ENCODE peak calls at places on chromosomes 4 and X, in five cellular contexts. C, Y, F, E and W are unnamed samples.

GRCh38 chrX:134622813-134623185 is 35.5 kb downstream of the PLAC1 start:
- DNase-seq in C (no peak), Y (no peak), F (no peak), E (no peak), W (no peak)

GRCh38 chr4:155796031-155796430 is 37.2 kb downstream of the GUCY1B1 start:
- DNase-seq in C (peak; percentile 30), Y (no peak), F (no peak), E (peak; percentile 50), W (peak; percentile 44)

GRCh38 chr4:108763226-108763593 is 357 bp upstream of the ETNPPL start:
- DNase-seq in C (no peak), Y (no peak), F (no peak), E (no peak), W (no peak)

GRCh38 chr4:141977433-141977832 is 341.1 kb downstream of the IL15 start:
- DNase-seq in C (no peak), Y (no peak), F (no peak), E (no peak), W (no peak)

GRCh38 chr4:1205641-1206298 is 33.4 kb upstream of the SPON2 start:
- DNase-seq in C (peak; percentile 15), Y (peak; percentile 2), F (no peak), E (no peak), W (no peak)

GRCh38 chr4:76962406-76963135 is 13.0 kb downstream of the SEPTIN11 start:
- DNase-seq in C (no peak), Y (no peak), F (no peak), E (no peak), W (no peak)

GRCh38 chr4:185580699-185581098 is 45.4 kb upstream of the PDLIM3 start:
- DNase-seq in C (peak; percentile 69), Y (no peak), F (no peak), E (no peak), W (no peak)

GRCh38 chr4:128517739-128518510 is 230.3 kb upstream of the PGRMC2 start:
- DNase-seq in C (no peak), Y (no peak), F (no peak), E (no peak), W (peak; percentile 94)

GRCh38 chrX:68072016-68072415 is 361.3 kb downstream of the OPHN1 start:
- DNase-seq in C (no peak), Y (no peak), F (no peak), E (no peak), W (peak; percentile 0)

GRCh38 chrX:70434914-70435586 is 9.6 kb upstream of the DLG3 start:
- DNase-seq in C (no peak), Y (no peak), F (no peak), E (no peak), W (peak; percentile 58)

GRCh38 chrX:85111347-85111746 is 107.7 kb downstream of the APOOL start:
- DNase-seq in C (no peak), Y (no peak), F (no peak), E (no peak), W (peak; percentile 31)

GRCh38 chr4:54004463-54004862 is 59.9 kb downstream of the CHIC2 start:
- DNase-seq in C (no peak), Y (no peak), F (no peak), E (no peak), W (no peak)

GRCh38 chrX:73127700-73128241 is 48.5 kb upstream of the PABPC1L2A start:
- DNase-seq in C (no peak), Y (peak; percentile 6), F (no peak), E (no peak), W (peak; percentile 17)